ENCODE peak calls at places on chromosome 20, in eight cellular contexts. J, U, Y, M, Z, E, F and N are unnamed samples.

GRCh38 chr20:40931348-40932044 is 97.1 kb upstream of the TOP1 start:
- DNase-seq in J (no peak), U (no peak), Y (no peak), M (no peak), Z (no peak), E (no peak), F (no peak), N (no peak)

GRCh38 chr20:44039741-44040140 is 125.1 kb downstream of the TOX2 start:
- DNase-seq in J (no peak), U (no peak), Y (peak; percentile 16), M (no peak), Z (no peak), E (no peak), F (no peak), N (peak; percentile 47)

GRCh38 chr20:40414843-40415615 is 274.0 kb downstream of the MAFB start:
- DNase-seq in J (no peak), U (no peak), Y (peak; percentile 36), M (no peak), Z (no peak), E (no peak), F (no peak), N (no peak)

GRCh38 chr20:61254881-61255589 is 3.0 kb downstream of the CDH4 start:
- DNase-seq in J (no peak), U (no peak), Y (no peak), M (no peak), Z (no peak), E (no peak), F (no peak), N (no peak)

GRCh38 chr20:35446356-35447078 is 8.5 kb upstream of the GDF5 start:
- DNase-seq in J (no peak), U (peak; percentile 10), Y (no peak), M (no peak), Z (peak; percentile 47), E (no peak), F (no peak), N (no peak)

GRCh38 chr20:19077370-19078220 is 134.8 kb upstream of the SLC24A3 start:
- DNase-seq in J (no peak), U (no peak), Y (no peak), M (no peak), Z (no peak), E (no peak), F (peak; percentile 90), N (no peak)

GRCh38 chr20:21609221-21609620 is 95.4 kb upstream of the NKX2-2 start:
- DNase-seq in J (no peak), U (no peak), Y (no peak), M (no peak), Z (no peak), E (no peak), F (no peak), N (no peak)

GRCh38 chr20:10065154-10065833 is 30.5 kb downstream of the ANKEF1 start:
- DNase-seq in J (no peak), U (no peak), Y (no peak), M (no peak), Z (no peak), E (no peak), F (no peak), N (no peak)

GRCh38 chr20:17825949-17826843 is 126.4 kb downstream of the BANF2 start:
- DNase-seq in J (no peak), U (no peak), Y (no peak), M (no peak), Z (no peak), E (no peak), F (no peak), N (peak; percentile 4)

GRCh38 chr20:14406495-14406894 is 69.1 kb upstream of the FLRT3 start:
- DNase-seq in J (no peak), U (no peak), Y (no peak), M (no peak), Z (no peak), E (no peak), F (no peak), N (no peak)

GRCh38 chr20:8583209-8584106 is 451.4 kb downstream of the PLCB1 start:
- DNase-seq in J (no peak), U (no peak), Y (no peak), M (no peak), Z (peak; percentile 5), E (no peak), F (no peak), N (no peak)

GRCh38 chr20:19815553-19815991 is 57.5 kb downstream of the RIN2 start:
- DNase-seq in J (peak; percentile 70), U (peak; percentile 98), Y (no peak), M (no peak), Z (peak; percentile 10), E (no peak), F (no peak), N (peak; percentile 57)

GRCh38 chr20:59082077-59082740 is 39.6 kb upstream of the PRELID3B start:
- DNase-seq in J (peak; percentile 23), U (no peak), Y (no peak), M (peak; percentile 17), Z (peak; percentile 21), E (no peak), F (no peak), N (no peak)

GRCh38 chr20:36824142-36824940 is 50.8 kb upstream of the DSN1 start:
- DNase-seq in J (no peak), U (no peak), Y (no peak), M (no peak), Z (no peak), E (no peak), F (no peak), N (no peak)

GRCh38 chr20:59933296-59933848 is at the start of gene SYCP2:
- DNase-seq in J (no peak), U (no peak), Y (peak; percentile 61), M (peak; percentile 94), Z (peak; percentile 58), E (peak; percentile 95), F (no peak), N (peak; percentile 75)

GRCh38 chr20:47887477-47888080 is 102.3 kb upstream of the SULF2 start:
- DNase-seq in J (no peak), U (no peak), Y (no peak), M (no peak), Z (no peak), E (no peak), F (no peak), N (no peak)

GRCh38 chr20:47885909-47886453 is 100.7 kb upstream of the SULF2 start:
- DNase-seq in J (no peak), U (no peak), Y (no peak), M (no peak), Z (no peak), E (no peak), F (no peak), N (no peak)

GRCh38 chr20:47887064-47887463 is 101.8 kb upstream of the SULF2 start:
- DNase-seq in J (no peak), U (no peak), Y (no peak), M (no peak), Z (no peak), E (no peak), F (no peak), N (no peak)

GRCh38 chr20:47888351-47888750 is 103.1 kb upstream of the SULF2 start:
- DNase-seq in J (no peak), U (no peak), Y (no peak), M (no peak), Z (no peak), E (no peak), F (no peak), N (no peak)

GRCh38 chr20:47886454-47887041 is 101.3 kb upstream of the SULF2 start:
- DNase-seq in J (no peak), U (no peak), Y (no peak), M (no peak), Z (no peak), E (no peak), F (no peak), N (no peak)
- TF ChIP-seq POLR2AphosphoS5 in J (no peak), U (no peak), Y (no peak), M (no peak), Z (no peak), E (no peak), F (no peak), N (no peak)

GRCh38 chr20:33431797-33432381 is 11.7 kb downstream of the SNTA1 start:
- DNase-seq in J (no peak), U (no peak), Y (peak; percentile 50), M (no peak), Z (no peak), E (no peak), F (no peak), N (no peak)
- TF ChIP-seq POLR2AphosphoS5 in J (no peak), U (no peak), Y (no peak), M (no peak), Z (no peak), E (no peak), F (no peak), N (no peak)

GRCh38 chr20:54727490-54727889 is 252.1 kb downstream of the DOK5 start:
- DNase-seq in J (no peak), U (no peak), Y (no peak), M (no peak), Z (no peak), E (no peak), F (no peak), N (no peak)

GRCh38 chr20:54726687-54727086 is 251.3 kb downstream of the DOK5 start:
- DNase-seq in J (no peak), U (no peak), Y (no peak), M (no peak), Z (no peak), E (no peak), F (no peak), N (no peak)

DNA sequence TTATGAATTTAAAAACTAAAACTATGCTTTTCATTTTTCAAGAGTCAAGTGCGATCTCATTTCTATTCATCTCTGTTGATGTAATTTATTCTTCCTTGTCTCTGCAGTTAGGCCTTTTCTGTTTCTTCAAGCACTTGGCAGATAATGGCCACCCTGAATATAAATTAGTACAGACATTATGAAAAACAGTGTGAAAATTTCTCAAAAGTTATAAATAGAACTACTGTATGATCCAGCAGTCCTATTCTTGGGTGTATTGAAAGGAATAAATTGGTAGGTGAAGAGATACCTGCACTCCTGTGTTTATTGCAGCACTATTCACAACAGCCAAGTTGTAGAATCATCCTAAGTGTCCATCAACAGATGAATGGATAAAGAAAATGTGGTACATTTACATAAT is 248.3 kb downstream of the DOK5 start:
- DNase-seq in J (no peak), U (no peak), Y (no peak), M (no peak), Z (no peak), E (no peak), F (no peak), N (no peak)
- TF ChIP-seq POLR2AphosphoS5 in J (no peak), U (no peak), Y (no peak), M (no peak), Z (no peak), E (no peak), F (no peak), N (no peak)

DNA sequence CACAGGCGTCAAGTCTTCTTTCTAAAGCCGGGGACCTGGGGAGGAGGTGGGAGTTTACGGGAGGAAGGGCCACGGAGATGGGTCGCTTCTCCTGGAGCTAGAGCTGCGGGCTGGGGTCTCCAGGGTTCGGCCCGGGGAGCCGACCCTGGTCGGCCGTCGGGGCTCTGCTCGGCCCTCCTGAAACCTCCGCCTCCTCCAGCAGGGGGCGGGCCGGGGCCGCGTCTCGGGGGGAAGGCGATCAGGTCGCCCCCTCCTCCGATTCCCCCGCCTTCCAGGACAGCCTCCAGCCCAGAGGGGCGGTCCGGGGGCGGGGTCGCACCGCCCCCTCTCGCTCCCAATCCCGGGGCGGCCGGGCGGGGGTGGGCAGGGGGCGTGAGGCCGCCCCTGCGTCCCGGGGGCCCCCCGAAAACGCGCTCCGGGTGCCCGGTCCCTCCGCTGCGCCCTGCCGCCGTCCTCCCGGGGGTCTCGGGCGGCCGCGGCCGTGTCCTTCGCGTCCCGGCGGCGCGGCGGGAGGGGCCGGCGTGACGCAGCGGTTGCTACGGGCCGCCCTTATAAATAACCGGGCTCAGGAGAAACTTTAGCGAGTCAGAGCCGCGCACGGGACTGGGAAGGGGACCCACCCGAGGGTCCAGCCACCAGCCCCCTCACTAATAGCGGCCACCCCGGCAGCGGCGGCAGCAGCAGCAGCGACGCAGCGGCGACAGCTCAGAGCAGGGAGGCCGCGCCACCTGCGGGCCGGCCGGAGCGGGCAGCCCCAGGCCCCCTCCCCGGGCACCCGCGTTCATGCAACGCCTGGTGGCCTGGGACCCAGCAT is at the start of gene CEBPB:
- DNase-seq in J (peak; percentile 76), U (peak; percentile 75), Y (peak; percentile 94), M (peak; percentile 93), Z (peak; percentile 95), E (peak; percentile 100), F (peak; percentile 97), N (peak; percentile 97)
- TF ChIP-seq POLR2AphosphoS5 in J (peak; percentile 100), U (peak; percentile 66), Y (peak; percentile 99), M (peak; percentile 87), Z (peak; percentile 65), E (peak; percentile 97), F (peak; percentile 99), N (peak; percentile 99)